ENCODE peak calls at places on chromosomes 7 and 10, in five cellular contexts. One of them, this sample, is unnamed.
A peak's percentile ranks its signal among the peaks of the same experiment; 100 is the strongest.

GRCh38 chr7:140541513-140542192 is 62.3 kb upstream of the MKRN1 start:
- DNase-seq in activated naive CD4-positive, alpha-beta T cell: no peak
- DNase-seq in spleen: peak; percentile 53
- DNase-seq in hippocampal formation: no peak
- DNase-seq in NCI-H82: peak; percentile 97
- DNase-seq in this sample: no peak

GRCh38 chr7:144771921-144772320 is 63.9 kb downstream of the TPK1 start:
- DNase-seq in activated naive CD4-positive, alpha-beta T cell: no peak
- DNase-seq in spleen: no peak
- DNase-seq in hippocampal formation: no peak
- DNase-seq in NCI-H82: no peak
- DNase-seq in this sample: no peak

GRCh38 chr7:47755248-47755647 is 173.3 kb upstream of the TNS3 start:
- DNase-seq in activated naive CD4-positive, alpha-beta T cell: no peak
- DNase-seq in spleen: no peak
- DNase-seq in hippocampal formation: no peak
- DNase-seq in NCI-H82: no peak
- DNase-seq in this sample: no peak

GRCh38 chr10:61404771-61405170 is 48.4 kb downstream of the TMEM26 start:
- DNase-seq in activated naive CD4-positive, alpha-beta T cell: no peak
- DNase-seq in spleen: no peak
- DNase-seq in hippocampal formation: no peak
- DNase-seq in NCI-H82: no peak
- DNase-seq in this sample: no peak

GRCh38 chr10:132471125-132471451 is 66.5 kb upstream of the INPP5A start:
- DNase-seq in activated naive CD4-positive, alpha-beta T cell: no peak
- DNase-seq in spleen: no peak
- DNase-seq in hippocampal formation: no peak
- DNase-seq in NCI-H82: no peak
- DNase-seq in this sample: no peak

GRCh38 chr7:77281780-77282478 is 82.3 kb upstream of the FGL2 start:
- DNase-seq in activated naive CD4-positive, alpha-beta T cell: no peak
- DNase-seq in spleen: no peak
- DNase-seq in hippocampal formation: no peak
- DNase-seq in NCI-H82: no peak
- DNase-seq in this sample: no peak

GRCh38 chr7:55794527-55794926 is 68.0 kb downstream of the SEPTIN14 start:
- DNase-seq in activated naive CD4-positive, alpha-beta T cell: no peak
- DNase-seq in spleen: no peak
- DNase-seq in hippocampal formation: no peak
- DNase-seq in NCI-H82: no peak
- DNase-seq in this sample: no peak

GRCh38 chr10:50552771-50553535 is 70.8 kb downstream of the SGMS1 start:
- DNase-seq in activated naive CD4-positive, alpha-beta T cell: no peak
- DNase-seq in spleen: no peak
- DNase-seq in hippocampal formation: no peak
- DNase-seq in NCI-H82: peak; percentile 50
- DNase-seq in this sample: no peak

GRCh38 chr7:136389933-136390332 is 412.8 kb upstream of the MTPN start:
- DNase-seq in activated naive CD4-positive, alpha-beta T cell: no peak
- DNase-seq in spleen: no peak
- DNase-seq in hippocampal formation: no peak
- DNase-seq in NCI-H82: no peak
- DNase-seq in this sample: no peak

GRCh38 chr7:76220185-76221057 is 18.7 kb downstream of the SRRM3 start:
- DNase-seq in activated naive CD4-positive, alpha-beta T cell: no peak
- DNase-seq in spleen: no peak
- DNase-seq in hippocampal formation: peak; percentile 16
- DNase-seq in NCI-H82: peak; percentile 76
- DNase-seq in this sample: peak; percentile 52

GRCh38 chr10:79127151-79127961 is 58.6 kb downstream of the ZMIZ1 start:
- DNase-seq in activated naive CD4-positive, alpha-beta T cell: no peak
- DNase-seq in spleen: no peak
- DNase-seq in hippocampal formation: no peak
- DNase-seq in NCI-H82: peak; percentile 11
- DNase-seq in this sample: no peak

GRCh38 chr7:27181795-27182275 is 3.2 kb downstream of the HOXA11 start:
- DNase-seq in activated naive CD4-positive, alpha-beta T cell: no peak
- DNase-seq in spleen: peak; percentile 33
- DNase-seq in hippocampal formation: no peak
- DNase-seq in NCI-H82: no peak
- DNase-seq in this sample: no peak

GRCh38 chr7:22443370-22444180 is 56.4 kb downstream of the STEAP1B start:
- DNase-seq in activated naive CD4-positive, alpha-beta T cell: no peak
- DNase-seq in spleen: no peak
- DNase-seq in hippocampal formation: no peak
- DNase-seq in NCI-H82: no peak
- DNase-seq in this sample: no peak

GRCh38 chr10:20622522-20623270 is 274.4 kb downstream of the NEBL start:
- DNase-seq in activated naive CD4-positive, alpha-beta T cell: no peak
- DNase-seq in spleen: no peak
- DNase-seq in hippocampal formation: no peak
- DNase-seq in NCI-H82: no peak
- DNase-seq in this sample: no peak

GRCh38 chr10:126242352-126243260 is 145.7 kb downstream of the ADAM12 start:
- DNase-seq in activated naive CD4-positive, alpha-beta T cell: no peak
- DNase-seq in spleen: no peak
- DNase-seq in hippocampal formation: peak; percentile 27
- DNase-seq in NCI-H82: no peak
- DNase-seq in this sample: peak; percentile 37

GRCh38 chr7:74568658-74569057 is 88.9 kb upstream of the GTF2I start:
- DNase-seq in activated naive CD4-positive, alpha-beta T cell: no peak
- DNase-seq in spleen: no peak
- DNase-seq in hippocampal formation: no peak
- DNase-seq in NCI-H82: no peak
- DNase-seq in this sample: no peak

GRCh38 chr7:156843157-156843556 is 49.8 kb downstream of the LMBR1 start:
- DNase-seq in activated naive CD4-positive, alpha-beta T cell: no peak
- DNase-seq in spleen: no peak
- DNase-seq in hippocampal formation: no peak
- DNase-seq in NCI-H82: no peak
- DNase-seq in this sample: no peak

GRCh38 chr10:79159141-79159619 is 90.4 kb downstream of the ZMIZ1 start:
- DNase-seq in activated naive CD4-positive, alpha-beta T cell: no peak
- DNase-seq in spleen: no peak
- DNase-seq in hippocampal formation: no peak
- DNase-seq in NCI-H82: no peak
- DNase-seq in this sample: no peak

GRCh38 chr7:40455485-40455884 is 320.7 kb downstream of the SUGCT start:
- DNase-seq in activated naive CD4-positive, alpha-beta T cell: no peak
- DNase-seq in spleen: no peak
- DNase-seq in hippocampal formation: no peak
- DNase-seq in NCI-H82: no peak
- DNase-seq in this sample: no peak